ENCODE peak calls at places on chromosomes 1 and 21, in four cellular contexts. F is sigmoid colon, E is right cardiac atrium, O is pancreas. X is an unnamed sample.
A peak's percentile ranks its signal among the peaks of the same experiment; 100 is the strongest.

GRCh38 chr1:33244143-33244808 is 12.0 kb upstream of the ZNF362 start:
- DNase-seq in O (no peak), E (no peak), F (no peak), X (no peak)

GRCh38 chr21:16570196-16570595 is 840.4 kb downstream of the USP25 start:
- DNase-seq in E (no peak), O (no peak), F (no peak), X (no peak)

GRCh38 chr1:53061123-53061858 is 722 bp upstream of the PODN start:
- DNase-seq in O (no peak), E (peak; percentile 88), F (peak; percentile 88), X (no peak)

GRCh38 chr21:44723177-44724131 is 12.1 kb upstream of the TSPEAR start:
- DNase-seq in F (no peak), E (peak; percentile 43), O (peak; percentile 51), X (no peak)

GRCh38 chr1:113998361-113998760 is 19.1 kb downstream of the OLFML3 start:
- DNase-seq in F (no peak), O (no peak), E (no peak), X (no peak)

GRCh38 chr1:196910208-196910607 is 22.4 kb downstream of the CFHR4 start:
- DNase-seq in O (no peak), E (no peak), F (no peak), X (no peak)

GRCh38 chr1:199734186-199734585 is 293.3 kb upstream of the NR5A2 start:
- DNase-seq in O (no peak), E (no peak), F (no peak), X (no peak)

GRCh38 chr1:201882665-201883132 is 6.0 kb upstream of the SHISA4 start:
- DNase-seq in O (no peak), F (no peak), E (no peak), X (no peak)

GRCh38 chr1:161495490-161495889 is 9.8 kb upstream of the FCGR2A start:
- DNase-seq in F (no peak), E (no peak), O (no peak), X (no peak)

GRCh38 chr1:228360533-228361313 is 45.9 kb downstream of the TRIM11 start:
- DNase-seq in F (peak; percentile 55), E (peak; percentile 65), O (peak; percentile 72), X (no peak)

GRCh38 chr1:167493372-167493771 is 25.0 kb downstream of the CD247 start:
- DNase-seq in F (peak; percentile 20), E (no peak), O (no peak), X (no peak)

GRCh38 chr1:10901091-10901893 is 104.8 kb upstream of the CASZ1 start:
- DNase-seq in O (no peak), E (no peak), F (no peak), X (peak; percentile 58)

GRCh38 chr1:181712636-181713238 is 229.4 kb downstream of the CACNA1E start:
- DNase-seq in E (no peak), F (no peak), O (no peak), X (no peak)

GRCh38 chr1:3468236-3469103 is 14.0 kb downstream of the ARHGEF16 start:
- DNase-seq in E (peak; percentile 53), O (peak; percentile 48), F (peak; percentile 66), X (peak; percentile 2)

GRCh38 chr21:45103966-45104520 is 29.7 kb downstream of the ADARB1 start:
- DNase-seq in E (no peak), F (no peak), O (no peak), X (no peak)

GRCh38 chr1:203038217-203038741 is 12.0 kb downstream of the PPFIA4 start:
- DNase-seq in F (peak; percentile 84), O (no peak), E (peak; percentile 88), X (no peak)

GRCh38 chr1:37394574-37395464 is 79.6 kb upstream of the ZC3H12A start:
- DNase-seq in O (no peak), E (no peak), F (no peak), X (peak; percentile 38)

GRCh38 chr1:244388961-244389360 is 62.7 kb downstream of the ADSS2 start:
- DNase-seq in E (no peak), F (no peak), O (no peak), X (no peak)

GRCh38 chr1:152580433-152580832 is at the start of gene LCE3D:
- DNase-seq in O (no peak), E (no peak), F (no peak), X (no peak)
- H3K9me3 ChIP-seq in O (no peaks in the 10 kb centered on the region), E (no peaks in the 10 kb centered on the region), F (no peaks in the 10 kb centered on the region), X (no peaks in the 10 kb centered on the region)

GRCh38 chr1:75067975-75068374 is 66.2 kb upstream of the LHX8 start:
- DNase-seq in E (peak; percentile 15), F (no peak), O (no peak), X (peak; percentile 9)
- H3K9me3 ChIP-seq in E (no peaks in the 10 kb centered on the region), F (no peaks in the 10 kb centered on the region), O (no peaks in the 10 kb centered on the region), X (no peaks in the 10 kb centered on the region)

DNA sequence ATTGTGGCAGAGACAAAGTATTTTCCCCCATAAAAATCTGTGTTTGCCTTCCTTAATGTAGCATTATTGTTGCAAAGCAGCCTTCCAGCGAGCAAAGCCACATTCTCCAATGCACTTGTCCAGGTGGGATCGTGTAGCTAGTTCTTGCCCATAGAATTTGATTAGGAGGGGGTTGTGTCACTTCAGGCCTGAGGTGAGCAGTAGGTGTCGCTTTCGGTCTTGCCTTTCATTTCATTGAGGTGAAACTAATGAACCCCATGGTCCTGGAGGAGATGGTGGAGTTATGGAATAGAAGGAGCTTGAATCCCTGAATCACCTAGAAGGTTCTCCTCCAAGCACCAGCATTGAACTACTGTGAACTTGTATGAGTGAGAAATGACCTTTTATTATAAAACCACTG is 318.9 kb upstream of the PBX1 start:
- DNase-seq in E (no peak), F (no peak), O (no peak), X (no peak)
- H3K9me3 ChIP-seq in E (no peaks in the 10 kb centered on the region), F (no peaks in the 10 kb centered on the region), O (no peaks in the 10 kb centered on the region), X (no peaks in the 10 kb centered on the region)

DNA sequence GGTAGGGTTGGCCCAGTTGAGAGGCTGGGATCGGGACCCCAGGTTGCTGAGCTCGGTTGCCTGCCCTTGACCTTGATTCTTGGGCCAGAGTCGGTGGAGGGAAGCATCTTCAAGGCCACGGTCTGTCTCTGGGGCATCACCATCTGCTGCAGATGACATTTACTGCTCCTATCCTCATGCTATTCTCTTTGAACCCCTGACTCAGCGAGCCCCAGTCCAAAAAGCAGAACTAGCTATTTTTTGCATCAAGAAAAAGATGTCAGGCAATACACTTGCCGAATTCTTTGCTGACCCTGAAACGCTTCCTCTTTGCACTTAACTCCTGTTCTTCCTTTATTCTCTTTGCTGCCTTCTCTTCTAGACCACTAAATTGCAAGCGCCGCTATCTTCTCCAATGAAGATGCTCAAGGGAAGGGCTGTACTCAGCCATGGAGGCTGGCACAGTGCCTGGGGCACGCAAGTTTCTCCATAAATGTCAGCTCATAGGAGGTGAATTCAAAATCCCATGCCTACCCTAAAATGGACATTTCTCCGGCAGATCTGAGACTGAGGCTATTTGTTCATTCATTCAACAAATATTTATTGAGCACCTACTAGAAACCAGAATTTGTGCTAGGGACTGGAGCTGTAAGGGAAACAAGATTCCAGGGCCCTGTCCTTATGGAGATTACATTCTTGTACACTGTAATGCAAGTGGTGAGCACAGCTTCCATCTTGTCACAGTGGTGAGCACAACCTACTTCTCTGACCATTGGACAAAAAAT is 20.5 kb upstream of the CAPZB start:
- DNase-seq in E (peak; percentile 78), O (no peak), F (no peak), X (no peak)
- H3K9me3 ChIP-seq in E (no peaks in the 10 kb centered on the region), O (no peaks in the 10 kb centered on the region), F (no peaks in the 10 kb centered on the region), X (no peaks in the 10 kb centered on the region)

GRCh38 chr1:165686121-165686970 is 12.0 kb downstream of the ALDH9A1 start:
- DNase-seq in O (no peak), F (no peak), E (no peak), X (no peak)
- H3K9me3 ChIP-seq in O (no peaks in the 10 kb centered on the region), F (no peaks in the 10 kb centered on the region), E (no peaks in the 10 kb centered on the region), X (no peaks in the 10 kb centered on the region)

DNA sequence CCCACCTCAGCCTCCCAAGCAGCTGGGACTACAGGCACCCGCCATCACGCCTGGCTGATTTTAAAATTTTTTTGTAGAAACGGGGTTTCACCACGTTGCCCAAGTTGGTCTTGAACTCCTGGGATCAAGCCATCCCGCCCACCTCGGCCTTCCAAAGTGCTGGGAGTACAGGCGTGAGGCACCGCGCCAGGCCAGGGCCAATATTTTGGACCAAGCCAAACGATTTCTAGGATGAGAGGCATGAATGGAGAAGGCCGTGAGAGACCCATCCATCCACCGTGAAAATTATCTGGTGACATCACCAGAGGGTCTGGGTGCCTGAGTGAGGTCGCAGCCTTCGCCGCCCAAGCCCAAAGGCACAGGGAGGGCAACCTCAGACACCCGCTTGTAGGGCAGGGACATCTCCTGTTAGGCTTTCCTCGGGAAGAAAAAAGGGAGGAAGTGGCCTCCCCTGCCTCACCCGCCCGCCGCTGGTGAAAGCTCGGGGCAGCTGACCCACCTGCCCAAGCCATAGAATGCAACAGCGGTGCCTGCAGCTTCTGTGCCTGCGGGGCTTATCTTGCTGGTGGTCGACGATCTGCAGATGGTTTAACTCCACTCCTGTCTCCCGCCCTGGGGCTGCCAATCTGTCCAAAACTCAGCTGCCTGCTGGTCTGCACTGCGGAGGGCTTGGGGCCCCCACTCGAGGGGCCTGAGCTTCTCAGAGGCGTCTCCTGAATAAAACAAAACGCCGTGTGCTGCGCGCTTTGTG is 85.7 kb downstream of the MRPS6 start:
- DNase-seq in O (no peak), E (no peak), F (peak; percentile 58), X (no peak)
- H3K9me3 ChIP-seq in O (no peaks in the 10 kb centered on the region), E (no peaks in the 10 kb centered on the region), F (peaks cover 5% of the 10 kb centered on the region), X (no peaks in the 10 kb centered on the region)

DNA sequence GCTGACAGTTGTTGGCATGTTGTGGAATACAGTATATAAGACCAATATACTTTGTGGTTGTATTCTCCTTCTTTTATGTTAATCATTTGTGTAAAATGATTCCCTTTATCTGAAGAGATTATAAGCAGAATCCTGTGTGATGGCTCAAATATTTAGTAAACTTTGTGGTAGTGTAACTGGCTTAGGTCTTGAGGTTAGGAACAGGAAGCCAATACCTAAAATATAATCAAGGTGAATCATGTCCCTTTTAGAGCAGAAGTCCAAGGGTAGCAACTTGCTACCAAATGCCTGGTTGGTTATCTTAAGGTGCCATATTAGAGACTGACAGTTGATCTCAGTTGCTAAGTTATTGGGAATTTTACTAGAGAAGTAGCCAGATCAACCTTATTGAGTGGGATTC is 398.5 kb upstream of the ADAMTS5 start:
- DNase-seq in F (no peak), E (no peak), O (no peak), X (no peak)
- H3K9me3 ChIP-seq in F (no peaks in the 10 kb centered on the region), E (no peaks in the 10 kb centered on the region), O (no peaks in the 10 kb centered on the region), X (no peaks in the 10 kb centered on the region)

DNA sequence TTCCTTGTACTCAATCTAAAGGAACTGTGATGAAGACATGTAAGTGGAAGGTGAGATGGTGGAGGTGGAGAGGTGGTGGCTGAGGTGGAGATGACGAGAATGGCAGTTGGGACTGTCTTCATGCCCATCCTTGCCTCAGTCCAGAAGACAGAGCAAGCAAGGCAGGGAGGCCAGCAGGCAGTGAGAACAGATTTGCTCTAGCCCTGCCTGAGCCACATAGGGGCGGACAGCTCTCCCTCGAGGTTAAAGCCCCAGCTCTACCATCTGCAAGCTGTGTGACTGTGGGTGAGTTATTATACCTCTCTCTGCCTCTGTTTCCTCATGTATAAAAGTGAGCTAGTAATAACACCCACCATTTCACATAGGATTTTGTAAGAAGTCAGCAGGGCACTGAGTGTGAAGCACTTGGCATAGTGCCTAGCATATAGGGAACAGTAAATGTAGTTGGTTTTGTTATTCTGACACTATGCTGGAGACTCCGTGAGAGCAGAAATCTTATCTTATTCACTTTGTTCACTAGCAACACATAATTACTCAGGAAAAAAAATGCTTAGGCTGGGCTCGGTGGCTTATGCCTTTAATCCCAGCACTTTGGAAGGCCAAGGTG is 4.8 kb upstream of the FAM110D start:
- DNase-seq in E (no peak), O (no peak), F (no peak), X (no peak)
- H3K9me3 ChIP-seq in E (no peaks in the 10 kb centered on the region), O (no peaks in the 10 kb centered on the region), F (no peaks in the 10 kb centered on the region), X (no peaks in the 10 kb centered on the region)

GRCh38 chr21:34668803-34669148 is at the start of gene CLIC6:
- DNase-seq in F (peak; percentile 81), O (no peak), E (peak; percentile 65), X (no peak)
- H3K9me3 ChIP-seq in F (peaks cover 1% of the 10 kb centered on the region), O (no peaks in the 10 kb centered on the region), E (no peaks in the 10 kb centered on the region), X (no peaks in the 10 kb centered on the region)

GRCh38 chr21:28342229-28342810 is 650.4 kb downstream of the LTN1 start:
- DNase-seq in F (no peak), O (no peak), E (no peak), X (no peak)
- H3K9me3 ChIP-seq in F (no peaks in the 10 kb centered on the region), O (no peaks in the 10 kb centered on the region), E (no peaks in the 10 kb centered on the region), X (no peaks in the 10 kb centered on the region)

X was measured in BE2C.